ENCODE peak calls at places on chromosomes 13 and 19, in four cellular contexts. P, J, Q and A are unnamed samples.

GRCh38 chr13:51829236-51829899 is 15.6 kb downstream of the TMEM272 start:
- DNase-seq in J (no peak), P (no peak), Q (no peak), A (no peak)

GRCh38 chr13:99986751-99987150 is 5.2 kb downstream of the ZIC2 start:
- DNase-seq in Q (no peak), J (no peak), P (no peak), A (no peak)

GRCh38 chr19:35901055-35901644 is 810 bp upstream of the NFKBID start:
- DNase-seq in P (no peak), Q (no peak), J (no peak), A (no peak)

GRCh38 chr19:16376649-16377048 is 52.0 kb downstream of the KLF2 start:
- DNase-seq in J (no peak), Q (no peak), P (no peak), A (no peak)

GRCh38 chr13:44934724-44935123 is 54.5 kb downstream of the NUFIP1 start:
- DNase-seq in J (no peak), Q (no peak), P (no peak), A (no peak)

GRCh38 chr19:15251010-15251748 is 18.9 kb upstream of the EPHX3 start:
- DNase-seq in J (peak), P (no peak), Q (no peak), A (no peak)

GRCh38 chr13:33033361-33033812 is 17.2 kb downstream of the KL start:
- DNase-seq in Q (no peak), P (no peak), J (no peak), A (no peak)

GRCh38 chr13:42017264-42017663 is 31.2 kb upstream of the DGKH start:
- DNase-seq in P (no peak), Q (no peak), J (no peak), A (no peak)

GRCh38 chr13:112188298-112188610 is 121.3 kb downstream of the SOX1 start:
- DNase-seq in Q (no peak), P (no peak), J (no peak), A (no peak)

GRCh38 chr19:2186071-2186846 is 22.5 kb downstream of the DOT1L start:
- DNase-seq in J (peak), P (no peak), Q (peak), A (no peak)

GRCh38 chr19:8988204-8988603 is 22.0 kb downstream of the MUC16 start:
- DNase-seq in J (no peak), P (no peak), Q (no peak), A (no peak)

GRCh38 chr19:46347985-46348384 is 1.1 kb downstream of the PPP5C start:
- DNase-seq in P (no peak), J (no peak), Q (no peak), A (no peak)

GRCh38 chr19:19651076-19651475 is 7.6 kb upstream of the GMIP start:
- DNase-seq in J (no peak), P (no peak), Q (peak), A (no peak)

GRCh38 chr19:892243-892996 is 567 bp downstream of the MED16 start:
- DNase-seq in Q (no peak), J (no peak), P (no peak), A (no peak)

GRCh38 chr19:44840811-44841210 is 5.3 kb upstream of the NECTIN2 start:
- DNase-seq in P (no peak), J (no peak), Q (no peak), A (no peak)

GRCh38 chr19:1837222-1837565 is 11.1 kb downstream of the REXO1 start:
- DNase-seq in J (no peak), P (no peak), Q (no peak), A (no peak)

GRCh38 chr19:14383898-14384669 is 2.8 kb downstream of the ADGRE5 start:
- DNase-seq in P (no peak), Q (no peak), J (no peak), A (no peak)

GRCh38 chr13:85665286-85665685 is 133.9 kb downstream of the SLITRK6 start:
- DNase-seq in J (peak), Q (no peak), P (no peak), A (peak)

GRCh38 chr13:39965309-39965708 is 309.8 kb downstream of the COG6 start:
- DNase-seq in P (no peak), Q (no peak), J (no peak), A (no peak)

GRCh38 chr13:43428545-43429287 is 358.1 kb downstream of the ENOX1 start:
- DNase-seq in Q (no peak), J (no peak), P (no peak), A (no peak)

GRCh38 chr13:66634384-66634783 is 595.8 kb downstream of the PCDH9 start:
- DNase-seq in J (no peak), P (no peak), Q (no peak), A (no peak)

GRCh38 chr13:74114202-74114601 is 20.0 kb downstream of the KLF12 start:
- DNase-seq in P (no peak), J (no peak), Q (no peak), A (no peak)

GRCh38 chr13:95540848-95541247 is 11.7 kb upstream of the CLDN10 start:
- DNase-seq in J (no peak), Q (peak), P (no peak), A (no peak)

GRCh38 chr19:19540707-19541515 is 2.8 kb downstream of the CILP2 start:
- DNase-seq in Q (no peak), J (no peak), P (peak), A (peak)

GRCh38 chr19:46043519-46043918 is 2.7 kb upstream of the IGFL4 start:
- DNase-seq in Q (no peak), J (no peak), P (no peak), A (no peak)

DNA sequence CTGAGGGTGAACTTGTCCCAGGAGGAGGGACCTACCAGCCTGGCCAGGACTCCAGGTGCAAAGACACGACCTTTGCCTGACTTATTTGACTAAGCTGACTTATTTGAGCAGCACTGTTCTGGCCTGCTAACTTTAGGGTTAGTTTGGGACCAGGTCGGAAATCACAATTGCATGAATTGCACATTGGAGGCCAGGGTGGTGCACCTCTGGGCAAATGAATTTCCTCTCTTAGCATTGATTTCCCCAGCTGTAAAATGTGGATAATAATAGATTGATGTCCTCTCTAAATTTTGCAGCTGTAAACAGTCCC is 1.4 kb upstream of the BST2 start:
- DNase-seq in Q (no peak), P (no peak), J (no peak), A (no peak)
- H3K27ac ChIP-seq in Q (peak), P (peak), J (no peak), A (no peak)

GRCh38 chr19:3366761-3367571 is 583 bp downstream of the NFIC start:
- DNase-seq in J (no peak), P (no peak), Q (peak), A (no peak)
- H3K27ac ChIP-seq in J (peak), P (no peak), Q (peak), A (peak)

GRCh38 chr19:42074513-42075363 is 1.2 kb upstream of the ZNF574 start:
- DNase-seq in J (no peak), P (no peak), Q (no peak), A (no peak)
- H3K27ac ChIP-seq in J (peak), P (peak), Q (peak), A (peak)

DNA sequence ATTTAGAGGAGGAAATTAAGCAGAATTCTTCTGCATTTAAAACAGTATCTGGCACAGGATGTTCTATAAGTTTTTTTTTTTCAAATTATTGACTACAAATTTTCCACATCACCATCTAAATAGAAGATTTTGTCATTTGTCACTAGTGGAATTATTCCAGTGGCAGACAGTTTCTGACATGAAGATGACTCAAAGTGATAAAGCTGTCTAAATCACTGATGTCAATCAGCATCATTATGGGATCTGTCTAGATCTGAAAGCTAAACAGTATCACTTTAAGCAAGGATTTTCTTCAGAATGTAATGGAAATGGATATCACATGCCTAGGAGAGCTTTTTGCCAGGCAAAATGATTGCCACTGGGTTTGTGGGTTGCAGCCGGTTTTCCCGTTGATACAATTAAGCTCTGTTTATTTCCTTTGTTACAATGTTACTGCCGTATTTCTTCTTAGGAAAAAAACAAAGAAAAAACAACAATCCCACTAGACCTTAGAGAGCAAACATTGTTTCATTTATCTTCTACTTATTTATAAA is 1657.0 kb upstream of the PRR20A start:
- DNase-seq in J (no peak), Q (no peak), P (no peak), A (no peak)
- H3K27ac ChIP-seq in J (no peak), Q (no peak), P (no peak), A (no peak)

GRCh38 chr13:110236831-110237261 is 70.1 kb downstream of the COL4A1 start:
- DNase-seq in Q (peak), J (no peak), P (no peak), A (no peak)

GRCh38 chr13:110234532-110234931 is 72.4 kb downstream of the COL4A1 start:
- DNase-seq in J (no peak), Q (no peak), P (no peak), A (no peak)

GRCh38 chr13:110237895-110238294 is 69.1 kb downstream of the COL4A1 start:
- DNase-seq in P (no peak), Q (no peak), J (no peak), A (no peak)

GRCh38 chr13:110238795-110239194 is 68.2 kb downstream of the COL4A1 start:
- DNase-seq in Q (no peak), P (no peak), J (no peak), A (no peak)

GRCh38 chr13:110236431-110236830 is 70.5 kb downstream of the COL4A1 start:
- DNase-seq in Q (no peak), P (no peak), J (no peak), A (no peak)
- H3K27ac ChIP-seq in Q (peak), P (no peak), J (no peak), A (no peak)

DNA sequence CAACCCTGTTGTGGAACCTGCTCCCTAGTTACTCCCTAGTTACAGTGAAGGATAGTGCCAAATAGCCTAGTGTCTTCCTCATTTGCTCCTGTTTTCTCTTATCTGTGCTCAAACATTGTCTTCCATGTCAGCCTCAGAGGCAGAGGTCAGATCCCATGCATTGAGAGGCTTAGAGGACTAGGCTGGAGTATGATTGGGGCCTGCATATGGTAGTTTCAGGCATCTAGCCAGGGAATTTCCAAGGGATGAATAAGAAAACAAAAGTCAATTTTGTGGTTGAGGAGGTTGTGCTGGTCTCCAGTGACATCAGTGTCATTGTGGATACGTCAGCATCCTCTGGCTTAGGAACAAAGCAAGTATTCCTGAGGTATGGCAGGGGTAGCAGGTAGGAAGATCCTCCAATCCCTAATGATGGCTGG is 9.4 kb downstream of the ZNF546 start:
- DNase-seq in Q (no peak), P (no peak), J (peak), A (peak)
- H3K27ac ChIP-seq in Q (peak), P (no peak), J (peak), A (no peak)

GRCh38 chr13:38814331-38814730 is 127.5 kb downstream of the FREM2 start:
- DNase-seq in J (no peak), P (no peak), Q (no peak), A (peak)

GRCh38 chr13:38821753-38822551 is 135.1 kb downstream of the FREM2 start:
- DNase-seq in P (no peak), J (no peak), Q (no peak), A (peak)

GRCh38 chr13:38819596-38819995 is 132.7 kb downstream of the FREM2 start:
- DNase-seq in P (no peak), Q (no peak), J (no peak), A (no peak)

GRCh38 chr13:38824342-38824741 is 137.5 kb downstream of the FREM2 start:
- DNase-seq in Q (no peak), J (no peak), P (no peak), A (no peak)

GRCh38 chr13:38819053-38819452 is 132.2 kb downstream of the FREM2 start:
- DNase-seq in P (no peak), Q (no peak), J (no peak), A (no peak)
- H3K27ac ChIP-seq in P (no peak), Q (no peak), J (no peak), A (no peak)